ENCODE peak calls at places on chromosomes 1 and 21, in four cellular contexts. X is tibial nerve, O is transverse colon, Y is left lung. Q is an unnamed sample.

GRCh38 chr1:39540504-39541031 is 36.0 kb downstream of the PABPC4 start:
- DNase-seq in X (peak; percentile 80), O (peak; percentile 52), Y (no peak), Q (no peak)

GRCh38 chr21:45511661-45512431 is 30.4 kb downstream of the SLC19A1 start:
- DNase-seq in X (no peak), O (no peak), Y (peak; percentile 62), Q (no peak)

GRCh38 chr1:39969531-39970270 is 14.8 kb downstream of the MFSD2A start:
- DNase-seq in X (no peak), O (no peak), Y (peak; percentile 81), Q (peak; percentile 83)

GRCh38 chr1:15337656-15338402 is 71.9 kb upstream of the EFHD2 start:
- DNase-seq in X (no peak), O (no peak), Y (no peak), Q (peak; percentile 72)

GRCh38 chr21:40901690-40902089 is 54.7 kb upstream of the DSCAM start:
- DNase-seq in X (no peak), O (no peak), Y (no peak), Q (no peak)

GRCh38 chr1:202708456-202709275 is 1.6 kb downstream of the SYT2 start:
- DNase-seq in X (no peak), O (no peak), Y (no peak), Q (no peak)

GRCh38 chr1:56490619-56491018 is 88.7 kb downstream of the PLPP3 start:
- DNase-seq in X (no peak), O (no peak), Y (no peak), Q (no peak)

GRCh38 chr1:208950206-208950605 is 633.3 kb upstream of the CAMK1G start:
- DNase-seq in X (no peak), O (no peak), Y (no peak), Q (no peak)

GRCh38 chr1:31937300-31938183 is 626 bp downstream of the PTP4A2 start:
- DNase-seq in X (peak; percentile 61), O (peak; percentile 82), Y (peak; percentile 94), Q (peak; percentile 56)

GRCh38 chr21:42213082-42213774 is 5.7 kb upstream of the ABCG1 start:
- DNase-seq in X (no peak), O (no peak), Y (no peak), Q (no peak)

GRCh38 chr21:34930971-34931370 is 118.1 kb downstream of the RUNX1 start:
- DNase-seq in X (no peak), O (no peak), Y (no peak), Q (peak; percentile 36)

GRCh38 chr21:17925900-17926299 is 106.7 kb upstream of the C21orf91 start:
- DNase-seq in X (no peak), O (no peak), Y (no peak), Q (no peak)

GRCh38 chr1:97190326-97190725 is 468.7 kb downstream of the PTBP2 start:
- DNase-seq in X (no peak), O (no peak), Y (no peak), Q (peak; percentile 57)

GRCh38 chr1:84998642-84999280 is 1.8 kb upstream of the MCOLN2 start:
- DNase-seq in X (no peak), O (peak; percentile 35), Y (no peak), Q (no peak)

GRCh38 chr1:227888404-227889046 is 59.2 kb downstream of the WNT9A start:
- DNase-seq in X (no peak), O (no peak), Y (peak; percentile 53), Q (no peak)

GRCh38 chr1:220817907-220818306 is 31.2 kb downstream of the MTARC1 start:
- DNase-seq in X (peak; percentile 56), O (no peak), Y (no peak), Q (no peak)

GRCh38 chr1:200302192-200302892 is 107.5 kb downstream of the ZNF281 start:
- DNase-seq in X (no peak), O (peak; percentile 51), Y (peak; percentile 83), Q (peak; percentile 34)

GRCh38 chr1:221772107-221772506 is 30.2 kb upstream of the DUSP10 start:
- DNase-seq in X (no peak), O (no peak), Y (no peak), Q (no peak)

GRCh38 chr1:154495496-154496273 is 6.3 kb upstream of the TDRD10 start:
- DNase-seq in X (no peak), O (no peak), Y (no peak), Q (no peak)

GRCh38 chr1:213669964-213670691 is 317.6 kb upstream of the PROX1 start:
- DNase-seq in X (no peak), O (peak; percentile 37), Y (no peak), Q (no peak)

GRCh38 chr1:162541619-162542141 is 19.8 kb upstream of the UAP1 start:
- DNase-seq in X (peak; percentile 56), O (peak; percentile 53), Y (no peak), Q (peak; percentile 96)

GRCh38 chr1:175628548-175629317 is 114.7 kb downstream of the TNR start:
- DNase-seq in X (peak; percentile 31), O (no peak), Y (no peak), Q (no peak)

GRCh38 chr1:1602941-1603506 is 3.1 kb upstream of the FNDC10 start:
- DNase-seq in X (no peak), O (no peak), Y (peak; percentile 61), Q (no peak)

GRCh38 chr1:226731257-226731893 is 7.7 kb downstream of the ITPKB start:
- DNase-seq in X (no peak), O (no peak), Y (no peak), Q (no peak)

GRCh38 chr1:32770221-32770731 is 46.9 kb downstream of the YARS1 start:
- DNase-seq in X (no peak), O (no peak), Y (no peak), Q (no peak)

GRCh38 chr1:111743679-111744101 is 4.5 kb upstream of the INKA2 start:
- DNase-seq in X (no peak), O (no peak), Y (no peak), Q (no peak)

GRCh38 chr21:16195476-16195875 is 465.7 kb downstream of the USP25 start:
- DNase-seq in X (no peak), O (no peak), Y (no peak), Q (peak; percentile 25)

GRCh38 chr1:25699501-25700089 is 83.0 kb downstream of the MAN1C1 start:
- DNase-seq in X (no peak), O (no peak), Y (no peak), Q (no peak)
- H3K27ac ChIP-seq in X (peak overlapping the region; percentile 74), O (peak overlapping the region; percentile 83), Y (peak overlapping the region; percentile 64), Q (no peak overlapping the region)

DNA sequence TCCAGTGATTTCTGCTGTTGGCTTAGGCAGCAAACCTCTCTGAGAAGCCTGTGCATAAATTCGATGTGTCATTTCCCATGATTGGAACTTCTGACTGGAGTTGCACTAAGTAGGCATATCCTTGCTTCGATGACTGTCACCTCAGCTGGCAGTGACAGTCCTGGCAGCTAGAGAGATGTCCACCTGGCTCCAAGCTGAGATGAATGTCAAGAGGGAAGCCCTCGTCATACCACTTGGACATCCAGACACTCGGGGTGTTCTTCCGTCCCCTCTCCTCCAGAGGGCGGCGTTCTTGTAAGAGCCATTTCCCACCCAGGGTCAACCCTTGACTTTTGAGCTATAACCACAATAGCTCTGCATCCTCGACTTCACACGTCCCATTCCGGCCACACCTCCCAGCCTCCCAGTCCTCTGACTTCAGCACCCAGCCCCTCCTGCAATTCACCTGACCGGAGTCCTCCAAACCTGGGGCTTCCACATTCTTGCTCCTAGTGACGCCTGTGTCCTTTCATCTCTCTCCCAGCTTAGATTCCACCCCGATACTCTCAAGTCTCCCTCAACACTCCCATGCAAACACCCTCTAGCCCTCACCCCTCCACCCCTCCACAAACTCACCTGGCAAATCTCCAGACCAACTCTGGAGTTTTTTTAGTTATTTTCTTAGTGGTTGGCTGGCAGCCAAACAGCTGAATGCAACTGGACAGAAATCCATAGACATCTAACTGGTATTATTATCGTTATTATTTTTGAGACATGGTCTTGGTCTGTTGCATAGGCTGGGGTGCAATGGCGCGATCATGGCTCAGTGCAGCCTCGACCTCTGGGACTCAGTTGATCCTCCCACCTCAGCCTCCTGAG is 17.4 kb downstream of the CA6 start:
- DNase-seq in X (peak; percentile 23), O (peak; percentile 51), Y (no peak), Q (no peak)
- H3K27ac ChIP-seq in X (no peak overlapping the region), O (no peak overlapping the region), Y (peak overlapping the region; percentile 7), Q (no peak overlapping the region)

DNA sequence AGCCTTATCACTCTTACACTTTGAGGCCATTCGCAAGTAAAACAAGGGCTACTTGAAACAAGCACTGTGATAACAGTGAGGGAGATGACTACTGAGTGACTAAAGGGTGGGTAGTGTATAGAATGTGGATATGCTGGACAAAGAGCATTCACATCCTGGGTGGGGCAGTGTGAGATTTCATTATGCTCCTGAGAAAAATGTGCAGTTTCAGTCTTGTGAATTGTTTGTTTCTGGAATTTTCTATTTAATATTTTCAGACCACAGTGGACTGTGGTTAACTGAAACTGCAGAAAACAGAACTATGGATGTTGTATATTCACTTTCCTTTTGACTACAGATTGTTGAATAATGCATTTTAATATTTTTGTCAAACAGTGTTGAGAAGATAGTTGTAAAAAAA is 25.1 kb upstream of the B3GALT2 start:
- DNase-seq in X (no peak), O (no peak), Y (no peak), Q (peak; percentile 89)
- H3K27ac ChIP-seq in X (peak overlapping the region; percentile 2), O (no peak overlapping the region), Y (no peak overlapping the region), Q (peak overlapping the region; percentile 98)

DNA sequence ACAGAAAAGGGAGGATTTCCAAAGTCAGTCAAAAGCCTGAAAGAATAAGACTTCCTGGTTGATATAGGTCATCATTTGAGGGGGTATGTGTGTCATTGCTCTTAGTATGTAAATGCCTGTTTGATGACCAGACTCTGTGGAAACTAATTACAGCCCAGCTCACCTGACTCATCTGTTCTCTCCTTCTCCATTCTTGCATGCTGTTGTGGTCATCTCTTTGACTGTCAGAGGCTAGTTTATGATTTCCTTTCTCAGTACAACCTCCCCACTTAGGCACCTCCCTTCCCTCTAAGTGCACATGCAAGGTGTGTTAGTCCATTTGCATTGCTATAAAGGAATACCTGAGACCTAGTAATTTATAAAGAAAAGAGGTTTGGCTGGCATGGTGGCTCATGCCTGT is 2.4 kb upstream of the C1orf116 start:
- DNase-seq in X (no peak), O (no peak), Y (no peak), Q (peak; percentile 96)
- H3K27ac ChIP-seq in X (no peak overlapping the region), O (peak overlapping the region; percentile 13), Y (no peak overlapping the region), Q (peak overlapping the region; percentile 79)

DNA sequence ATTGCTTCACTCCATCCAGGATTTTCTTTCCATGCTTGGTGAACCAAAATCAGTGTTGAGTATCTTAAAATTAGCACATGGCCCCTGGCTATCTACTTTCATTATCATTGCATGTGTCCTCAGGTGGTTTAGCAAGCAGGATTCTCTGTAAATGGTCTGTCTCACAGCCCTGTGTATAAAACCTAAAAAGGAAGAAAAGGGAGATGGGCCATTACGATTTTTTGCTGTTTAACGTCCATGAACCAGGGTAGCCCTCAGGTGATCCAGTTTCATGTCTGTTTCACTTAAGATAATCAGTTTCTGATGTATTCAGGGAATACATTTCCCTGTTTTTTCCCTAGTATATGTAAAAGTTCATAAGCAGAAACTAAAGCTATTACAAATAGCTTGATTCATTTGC is 238.2 kb downstream of the NFIA start:
- DNase-seq in X (no peak), O (no peak), Y (no peak), Q (no peak)
- H3K27ac ChIP-seq in X (no peak overlapping the region), O (no peak overlapping the region), Y (no peak overlapping the region), Q (no peak overlapping the region)

GRCh38 chr1:212606042-212606733 is 2.4 kb upstream of the ATF3 start:
- DNase-seq in X (no peak), O (no peak), Y (no peak), Q (no peak)
- H3K27ac ChIP-seq in X (peak overlapping the region; percentile 92), O (peak overlapping the region; percentile 98), Y (no peak overlapping the region), Q (peak overlapping the region; percentile 32)

Q was measured in mammary epithelial cell.